ENCODE peak calls at places on chromosome X, in four cellular contexts. Q, M, O and L are unnamed samples.
A peak's percentile ranks its signal among the peaks of the same experiment; 100 is the strongest.

GRCh38 chrX:153761863-153762262 is 2.2 kb upstream of the PLXNB3 start:
- DNase-seq in O (no peak), M (no peak), Q (no peak), L (no peak)

GRCh38 chrX:48466696-48467095 is 3.4 kb downstream of the SLC38A5 start:
- DNase-seq in O (no peak), Q (no peak), M (no peak), L (no peak)

GRCh38 chrX:70908541-70908940 is at the start of gene TEX11:
- DNase-seq in Q (no peak), O (no peak), M (no peak), L (no peak)

GRCh38 chrX:119686087-119686639 is 6.8 kb downstream of the SEPTIN6 start:
- DNase-seq in M (peak; percentile 20), O (no peak), Q (no peak), L (no peak)

GRCh38 chrX:119790977-119791436 is 423 bp downstream of the RPL39 start:
- DNase-seq in Q (peak; percentile 12), O (no peak), M (peak; percentile 17), L (no peak)

GRCh38 chrX:153556767-153557166 is 39.3 kb downstream of the ATP2B3 start:
- DNase-seq in Q (no peak), M (no peak), O (no peak), L (peak; percentile 60)

GRCh38 chrX:54357414-54358377 is at the start of gene WNK3:
- DNase-seq in O (peak; percentile 95), Q (peak; percentile 74), M (peak; percentile 88), L (no peak)

GRCh38 chrX:102085706-102086105 is 39.8 kb upstream of the TCEAL2 start:
- DNase-seq in M (no peak), O (no peak), Q (no peak), L (no peak)

GRCh38 chrX:39008554-39008953 is 207.3 kb downstream of the MID1IP1 start:
- DNase-seq in Q (no peak), O (no peak), M (no peak), L (no peak)

GRCh38 chrX:12921886-12922599 is 15.6 kb downstream of the TLR8 start:
- DNase-seq in M (no peak), Q (no peak), O (no peak), L (no peak)

DNA sequence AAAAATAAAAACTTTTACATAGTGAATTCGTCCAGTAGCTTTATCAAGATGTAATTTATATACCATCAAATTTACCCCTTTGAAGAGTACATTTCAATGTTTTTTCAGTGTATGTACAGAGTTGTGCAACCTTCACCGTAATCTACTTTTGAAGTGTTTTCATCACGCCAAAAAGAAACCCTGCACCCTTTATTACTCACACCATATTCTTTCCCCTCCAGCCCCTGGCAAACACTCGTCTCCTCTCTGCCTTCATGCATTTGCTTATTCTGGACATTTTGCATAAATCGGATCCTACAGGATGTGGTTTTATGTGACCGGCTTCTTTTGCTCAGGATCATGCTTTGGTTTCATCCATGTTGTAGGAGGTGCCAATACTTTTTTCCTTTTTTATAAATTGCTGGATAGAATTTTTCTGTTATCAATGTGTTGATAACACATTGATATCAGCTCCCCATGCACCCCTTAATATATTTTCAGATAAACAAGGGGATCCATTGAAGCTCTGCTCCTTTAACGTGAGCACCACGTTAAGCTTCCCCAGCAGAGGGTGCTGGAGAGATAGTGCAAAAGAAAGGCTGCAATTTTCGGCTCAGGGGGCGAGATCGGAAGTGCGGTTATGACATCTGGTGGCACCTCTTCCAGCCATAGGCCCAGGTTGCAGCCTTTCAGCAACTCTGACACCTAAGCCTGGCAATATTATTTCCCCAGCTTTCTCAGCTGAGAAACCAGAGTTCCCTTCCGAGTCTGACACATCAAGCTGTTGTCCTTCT is 100.1 kb upstream of the VCX3B start:
- DNase-seq in M (peak; percentile 63), O (peak; percentile 68), Q (no peak), L (no peak)
- TF ChIP-seq CTCF in M (peak; percentile 44), O (peak; percentile 66), Q (peak; percentile 56), L (peak; percentile 36)

GRCh38 chrX:53188763-53189162 is 36.2 kb downstream of the KDM5C start:
- DNase-seq in M (no peak), O (no peak), Q (no peak), L (no peak)

GRCh38 chrX:53186363-53186762 is 38.6 kb downstream of the KDM5C start:
- DNase-seq in O (no peak), M (no peak), Q (no peak), L (no peak)

GRCh38 chrX:53193093-53193492 is 31.9 kb downstream of the KDM5C start:
- DNase-seq in Q (no peak), O (no peak), M (no peak), L (no peak)

GRCh38 chrX:53194308-53194707 is 30.7 kb downstream of the KDM5C start:
- DNase-seq in O (no peak), Q (no peak), M (no peak), L (no peak)

GRCh38 chrX:53190363-53190960 is 34.5 kb downstream of the KDM5C start:
- DNase-seq in O (peak; percentile 39), M (peak; percentile 32), Q (no peak), L (no peak)
- TF ChIP-seq CTCF in O (peak; percentile 49), M (no peak), Q (no peak), L (no peak)

DNA sequence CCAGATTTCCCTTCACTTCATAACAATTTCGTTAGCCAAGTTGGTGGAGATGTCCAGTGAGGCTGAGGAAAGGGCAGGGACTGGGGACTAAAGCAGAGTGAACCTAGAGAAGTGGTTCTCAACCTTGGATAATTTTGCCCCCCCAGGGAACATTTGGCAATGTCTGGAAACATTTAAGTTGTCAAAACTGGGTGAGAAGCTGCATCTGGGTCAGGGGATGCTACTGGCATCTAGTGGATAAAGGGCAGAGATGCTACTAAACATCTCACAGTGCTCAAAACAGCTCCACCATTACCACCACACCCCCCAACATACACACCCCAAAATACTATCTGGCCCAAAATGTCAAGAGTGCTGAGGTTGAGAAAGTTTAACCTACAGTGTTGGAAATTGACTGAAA is 32.0 kb upstream of the FGF16 start:
- DNase-seq in O (peak; percentile 15), M (no peak), Q (no peak), L (no peak)
- TF ChIP-seq CTCF in O (peak; percentile 39), M (peak; percentile 20), Q (peak; percentile 40), L (peak; percentile 16)

GRCh38 chrX:6170424-6170823 is 58.2 kb downstream of the NLGN4X start:
- DNase-seq in O (no peak), M (no peak), Q (no peak), L (no peak)
- TF ChIP-seq CTCF in O (no peak), M (no peak), Q (no peak), L (no peak)

GRCh38 chrX:31190221-31190975 is 118.6 kb upstream of the FTHL17 start:
- DNase-seq in Q (no peak), M (peak; percentile 3), O (no peak), L (no peak)

GRCh38 chrX:31181377-31182038 is 109.7 kb upstream of the FTHL17 start:
- DNase-seq in O (no peak), Q (no peak), M (no peak), L (no peak)

GRCh38 chrX:31186693-31187338 is 115.0 kb upstream of the FTHL17 start:
- DNase-seq in M (no peak), Q (no peak), O (no peak), L (no peak)

GRCh38 chrX:31185884-31186283 is 114.0 kb upstream of the FTHL17 start:
- DNase-seq in O (no peak), M (no peak), Q (no peak), L (no peak)
- TF ChIP-seq CTCF in O (no peak), M (no peak), Q (no peak), L (no peak)

DNA sequence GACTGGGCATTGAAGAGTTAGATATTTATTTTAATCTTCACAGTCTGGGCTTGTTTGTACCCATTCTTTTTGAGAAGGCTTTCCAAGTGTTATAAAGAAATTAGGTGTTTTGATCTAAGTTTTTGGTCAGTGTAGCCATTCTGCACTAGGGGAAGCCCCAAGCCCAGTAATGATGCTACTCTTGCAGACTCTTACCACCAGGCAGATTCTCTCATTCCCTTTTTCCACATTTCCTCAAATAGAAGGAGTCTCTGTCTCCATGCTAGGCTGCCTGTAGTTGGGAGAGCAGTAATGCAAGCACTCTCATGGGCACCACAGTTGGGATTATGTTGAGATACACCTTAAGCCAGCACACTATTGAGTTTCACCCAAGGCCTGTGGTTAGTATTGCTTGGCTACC is 21.5 kb downstream of the CDX4 start:
- DNase-seq in M (no peak), Q (no peak), O (no peak), L (no peak)
- TF ChIP-seq CTCF in M (no peak), Q (no peak), O (no peak), L (no peak)

GRCh38 chrX:131264665-131265064 is 24.4 kb downstream of the IGSF1 start:
- DNase-seq in O (no peak), M (no peak), Q (peak; percentile 11), L (no peak)

GRCh38 chrX:131264053-131264452 is 25.1 kb downstream of the IGSF1 start:
- DNase-seq in O (no peak), Q (no peak), M (no peak), L (no peak)

GRCh38 chrX:131262200-131262599 is 26.9 kb downstream of the IGSF1 start:
- DNase-seq in O (no peak), Q (no peak), M (no peak), L (no peak)

DNA sequence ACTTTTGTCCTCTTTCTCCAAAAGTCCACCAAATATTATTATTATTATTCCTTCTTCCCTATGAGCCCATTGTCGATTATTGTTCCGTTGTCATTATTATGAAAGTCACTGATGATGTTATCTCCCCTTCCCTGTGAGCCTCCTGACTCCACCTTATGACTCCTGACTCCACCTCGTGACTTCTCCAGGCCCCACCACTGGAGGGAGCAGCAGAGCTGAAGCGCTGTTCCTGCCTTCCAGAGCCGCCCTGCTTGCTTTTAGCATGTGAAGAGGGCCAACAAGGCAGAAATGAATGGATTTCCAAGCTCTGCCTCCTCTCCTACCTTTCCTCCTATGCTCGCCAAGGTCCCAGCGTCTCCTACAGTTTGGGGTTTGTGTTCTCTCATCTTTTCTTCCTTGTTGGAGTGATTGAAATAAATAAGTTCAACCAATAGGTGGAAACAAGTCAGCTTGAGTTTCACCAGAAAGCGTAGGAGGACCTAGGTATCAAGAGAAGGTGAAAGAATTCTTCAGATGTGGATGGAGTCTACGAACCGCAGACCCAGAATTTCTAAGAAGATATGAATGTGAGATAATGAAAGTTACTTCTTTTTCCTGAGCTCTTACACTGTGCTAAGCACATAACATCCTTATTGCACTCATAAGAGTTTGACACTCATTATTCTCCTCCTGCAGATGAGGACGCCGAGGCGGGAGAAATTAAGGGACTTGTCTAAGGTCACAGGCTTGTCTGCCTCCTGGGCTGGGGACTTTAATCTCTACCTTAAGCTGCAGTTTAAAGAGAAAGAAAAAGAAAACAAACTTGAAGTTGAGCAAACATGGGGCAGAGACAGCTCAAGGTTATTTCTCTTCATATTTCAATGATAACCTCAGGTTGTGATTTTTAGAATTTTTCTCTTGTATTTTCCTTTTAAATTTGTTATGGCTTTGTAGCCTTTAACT is 26.1 kb downstream of the IGSF1 start:
- DNase-seq in O (peak; percentile 27), Q (peak; percentile 7), M (peak; percentile 32), L (no peak)
- TF ChIP-seq CTCF in O (peak; percentile 51), Q (no peak), M (no peak), L (no peak)